ENCODE peak calls at places on chromosomes 13 and 19, in ten cellular contexts. E, S, K, B, Z, F, A, H, Y and V are unnamed samples.

GRCh38 chr13:22940736-22941135 is 240.0 kb upstream of the SGCG start:
- DNase-seq in E (no peak), S (no peak), K (no peak), B (no peak), Z (no peak), F (no peak), A (no peak), H (no peak), Y (no peak), V (no peak)

GRCh38 chr19:33472696-33473624 is 48.6 kb downstream of the PEPD start:
- DNase-seq in E (peak), S (no peak), K (no peak), B (peak), Z (no peak), F (no peak), A (no peak), H (no peak), Y (no peak), V (peak)

GRCh38 chr13:43905435-43906031 is 25.8 kb downstream of the LACC1 start:
- DNase-seq in E (peak), S (peak), K (no peak), B (peak), Z (no peak), F (peak), A (no peak), H (peak), Y (no peak), V (peak)

GRCh38 chr13:81409284-81409683 is 1068.4 kb upstream of the SPRY2 start:
- DNase-seq in E (no peak), S (no peak), K (no peak), B (no peak), Z (no peak), F (no peak), A (no peak), H (no peak), Y (no peak), V (no peak)

GRCh38 chr19:45577111-45577905 is 7.3 kb downstream of the OPA3 start:
- DNase-seq in E (peak), S (no peak), K (no peak), B (peak), Z (peak), F (no peak), A (no peak), H (no peak), Y (no peak), V (peak)

GRCh38 chr13:79654520-79654919 is 173.6 kb downstream of the NDFIP2 start:
- DNase-seq in E (no peak), S (no peak), K (no peak), B (no peak), Z (no peak), F (no peak), A (no peak), H (no peak), Y (no peak), V (no peak)

GRCh38 chr19:33301900-33302174 is 497 bp downstream of the CEBPA start:
- DNase-seq in E (no peak), S (peak), K (no peak), B (peak), Z (no peak), F (no peak), A (no peak), H (no peak), Y (no peak), V (no peak)

GRCh38 chr13:56515441-56515840 is 625.3 kb upstream of the PRR20A start:
- DNase-seq in E (no peak), S (no peak), K (no peak), B (no peak), Z (no peak), F (no peak), A (no peak), H (no peak), Y (no peak), V (no peak)

GRCh38 chr13:110813646-110814624 is 100.4 kb downstream of the ING1 start:
- DNase-seq in E (no peak), S (no peak), K (no peak), B (no peak), Z (no peak), F (no peak), A (peak), H (no peak), Y (no peak), V (no peak)

GRCh38 chr19:709196-709964 is 645 bp downstream of the PALM start:
- DNase-seq in E (no peak), S (peak), K (no peak), B (no peak), Z (peak), F (no peak), A (no peak), H (no peak), Y (no peak), V (no peak)

GRCh38 chr19:8641908-8642547 is 11.6 kb downstream of the NFILZ start:
- DNase-seq in E (no peak), S (peak), K (no peak), B (peak), Z (no peak), F (no peak), A (no peak), H (peak), Y (no peak), V (peak)

GRCh38 chr13:79448413-79448812 is 32.5 kb upstream of the NDFIP2 start:
- DNase-seq in E (no peak), S (no peak), K (no peak), B (peak), Z (no peak), F (no peak), A (no peak), H (no peak), Y (no peak), V (no peak)

GRCh38 chr13:62320129-62320724 is 904.6 kb upstream of the PCDH20 start:
- DNase-seq in E (peak), S (peak), K (no peak), B (peak), Z (no peak), F (no peak), A (no peak), H (peak), Y (no peak), V (peak)

GRCh38 chr13:113837554-113838355 is 26.1 kb downstream of the GAS6 start:
- DNase-seq in E (peak), S (peak), K (peak), B (peak), Z (peak), F (no peak), A (peak), H (no peak), Y (peak), V (peak)

GRCh38 chr13:55516610-55517009 is 1624.1 kb upstream of the PRR20A start:
- DNase-seq in E (no peak), S (no peak), K (no peak), B (no peak), Z (no peak), F (no peak), A (no peak), H (peak), Y (no peak), V (no peak)

GRCh38 chr19:7864719-7865074 is 9.5 kb downstream of the PRR36 start:
- DNase-seq in E (no peak), S (no peak), K (no peak), B (no peak), Z (no peak), F (no peak), A (no peak), H (no peak), Y (no peak), V (no peak)

GRCh38 chr13:108263961-108264360 is 5.6 kb upstream of the TNFSF13B start:
- DNase-seq in E (no peak), S (no peak), K (no peak), B (no peak), Z (no peak), F (no peak), A (no peak), H (no peak), Y (no peak), V (no peak)

GRCh38 chr13:88544836-88545235 is 873.7 kb downstream of the SLITRK5 start:
- DNase-seq in E (no peak), S (no peak), K (no peak), B (no peak), Z (no peak), F (no peak), A (no peak), H (no peak), Y (no peak), V (no peak)